ENCODE peak calls at places on chromosome X, in eight cellular contexts. P is DND-41, D is psoas muscle, W is Panc1, E is fibroblast of lung, J is suprapubic skin, C is endodermal cell, Q is A549. V is an unnamed sample.

GRCh38 chrX:13428055-13428786 is 108.4 kb upstream of the ATXN3L start:
- DNase-seq in P (peak; percentile 47), D (no peak), W (peak; percentile 64), E (peak; percentile 41), J (no peak), C (peak; percentile 61), Q (peak; percentile 86), V (peak; percentile 30)

GRCh38 chrX:95332530-95332929 is 1352.1 kb upstream of the DIAPH2 start:
- DNase-seq in P (no peak), D (no peak), W (no peak), E (no peak), J (no peak), C (peak; percentile 58), Q (no peak), V (no peak)

GRCh38 chrX:114097866-114098265 is 486.0 kb upstream of the HTR2C start:
- DNase-seq in P (no peak), D (no peak), W (no peak), E (no peak), J (no peak), C (no peak), Q (no peak), V (no peak)

GRCh38 chrX:136689441-136689840 is 41.5 kb downstream of the CD40LG start:
- DNase-seq in P (peak; percentile 43), D (no peak), W (no peak), E (no peak), J (no peak), C (peak; percentile 52), Q (no peak), V (no peak)

GRCh38 chrX:46690818-46691217 is 68.1 kb downstream of the SLC9A7 start:
- DNase-seq in P (no peak), D (no peak), W (no peak), E (no peak), J (no peak), C (no peak), Q (no peak), V (no peak)

GRCh38 chrX:130799393-130799792 is 103.6 kb downstream of the ENOX2 start:
- DNase-seq in P (no peak), D (no peak), W (no peak), E (no peak), J (no peak), C (no peak), Q (no peak), V (no peak)

GRCh38 chrX:150155396-150156048 is 207.6 kb upstream of the MAMLD1 start:
- DNase-seq in P (no peak), D (peak; percentile 31), W (no peak), E (peak; percentile 71), J (no peak), C (peak; percentile 13), Q (peak; percentile 58), V (peak; percentile 10)

GRCh38 chrX:20654596-20655106 is 387.9 kb upstream of the RPS6KA3 start:
- DNase-seq in P (no peak), D (no peak), W (no peak), E (no peak), J (no peak), C (no peak), Q (no peak), V (no peak)

GRCh38 chrX:134572816-134573682 is 85.2 kb downstream of the PLAC1 start:
- DNase-seq in P (no peak), D (no peak), W (peak; percentile 77), E (no peak), J (no peak), C (no peak), Q (peak; percentile 80), V (no peak)

GRCh38 chrX:30637874-30638793 is 15.1 kb upstream of the GK start:
- DNase-seq in P (no peak), D (no peak), W (no peak), E (no peak), J (no peak), C (no peak), Q (no peak), V (no peak)

DNA sequence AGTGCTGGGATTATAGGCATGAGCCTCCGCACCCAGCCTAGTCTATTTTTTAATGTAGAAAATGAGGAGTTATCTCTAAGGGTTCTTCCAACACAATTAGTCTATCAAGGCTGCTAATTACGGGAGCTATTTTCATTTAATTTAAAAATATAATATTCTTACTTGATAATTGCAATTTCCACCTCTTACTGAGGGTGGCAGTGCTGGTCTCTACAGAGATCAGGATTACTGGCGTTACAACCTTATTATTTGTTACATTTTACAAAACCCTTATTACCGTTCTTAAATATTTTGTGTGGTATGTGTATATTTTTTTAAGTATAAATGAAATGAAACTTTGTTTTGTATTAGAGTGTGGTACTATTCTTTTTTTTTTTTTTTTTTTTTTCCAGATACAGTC is 17.6 kb upstream of the GK start:
- DNase-seq in P (no peak), D (no peak), W (no peak), E (peak; percentile 42), J (no peak), C (no peak), Q (no peak), V (no peak)
- TF ChIP-seq CTCF in P (peak; percentile 38), D (no peak), W (peak; percentile 55), E (peak; percentile 48), J (no peak), C (peak; percentile 75), Q (peak; percentile 40), V (peak; percentile 46)

DNA sequence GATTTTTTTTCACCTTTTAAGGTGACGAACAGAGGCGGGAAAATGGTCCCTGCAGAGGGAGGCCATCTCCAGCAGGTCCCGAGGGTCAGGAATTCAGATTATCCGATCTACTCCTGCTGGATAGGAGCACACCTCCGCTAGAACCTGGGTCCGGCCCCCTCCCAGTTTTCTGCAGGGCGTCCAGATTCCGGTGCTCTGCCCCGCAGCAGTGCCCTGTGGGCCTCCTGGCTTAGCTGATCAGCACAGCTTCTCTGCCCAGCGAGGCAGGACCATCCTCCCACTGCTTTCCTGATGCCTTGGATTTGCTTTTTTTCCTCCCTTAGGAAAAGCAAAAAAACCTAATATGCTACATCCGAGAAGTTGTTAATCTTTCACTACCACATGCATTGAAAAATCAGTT is 2.3 kb downstream of the TBL1X start:
- DNase-seq in P (no peak), D (no peak), W (no peak), E (peak; percentile 8), J (no peak), C (no peak), Q (no peak), V (no peak)
- H3K4me3 ChIP-seq in P (no peak overlapping the region), D (no peak overlapping the region), W (no peak overlapping the region), E (peak overlapping the region; percentile 31), J (no peak overlapping the region), C (peak overlapping the region; percentile 74), Q (no peak overlapping the region), V (peak overlapping the region; percentile 66)

GRCh38 chrX:69062493-69062892 is 102.8 kb downstream of the PJA1 start:
- DNase-seq in P (no peak), D (no peak), W (no peak), E (no peak), J (peak; percentile 16), C (no peak), Q (no peak), V (no peak)

GRCh38 chrX:69063486-69063885 is 101.8 kb downstream of the PJA1 start:
- DNase-seq in P (no peak), D (no peak), W (no peak), E (no peak), J (peak; percentile 17), C (peak; percentile 17), Q (no peak), V (no peak)

GRCh38 chrX:69066021-69066757 is 99.1 kb downstream of the PJA1 start:
- DNase-seq in P (no peak), D (no peak), W (no peak), E (no peak), J (peak; percentile 35), C (peak; percentile 27), Q (no peak), V (no peak)

GRCh38 chrX:69065451-69065850 is 99.8 kb downstream of the PJA1 start:
- DNase-seq in P (no peak), D (no peak), W (no peak), E (no peak), J (peak; percentile 34), C (peak; percentile 33), Q (peak; percentile 6), V (no peak)

DNA sequence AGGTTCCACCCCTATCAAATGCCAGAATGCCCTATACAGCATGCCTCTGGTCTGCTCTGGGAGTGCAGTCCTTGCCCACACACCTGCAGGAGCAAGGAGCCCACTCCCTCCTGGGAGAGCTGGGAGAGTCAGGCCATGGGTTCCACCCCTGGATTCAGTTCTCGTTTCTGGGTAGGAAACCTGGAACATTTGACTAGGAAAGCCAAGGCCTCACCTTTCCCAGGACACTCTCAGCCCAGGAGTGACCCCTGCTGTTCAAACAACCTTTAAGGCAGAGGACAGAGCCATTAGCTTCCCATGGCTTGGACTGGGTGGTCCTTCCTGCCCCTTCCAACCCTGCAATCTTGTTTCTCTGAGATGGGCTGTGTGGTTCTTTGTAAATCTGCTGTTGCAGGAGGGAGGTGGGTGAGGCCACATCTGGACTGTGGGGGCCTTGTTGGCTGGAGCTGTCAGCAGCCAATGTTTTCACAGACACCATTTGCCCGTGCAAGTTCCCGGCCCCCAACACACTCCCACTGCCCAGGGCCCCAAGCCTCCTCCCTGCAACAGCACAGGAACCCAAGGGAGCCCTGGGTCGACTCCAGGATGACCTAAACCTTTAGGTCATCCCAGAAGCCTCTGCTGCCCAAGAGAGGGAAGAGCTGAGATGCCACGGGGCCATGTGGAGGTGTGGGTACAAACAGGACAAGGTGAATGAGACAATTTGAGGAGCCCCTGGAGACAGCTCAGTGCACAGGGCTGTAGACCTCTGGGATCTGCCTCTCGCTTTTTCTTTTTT is 104.4 kb downstream of the PJA1 start:
- DNase-seq in P (no peak), D (no peak), W (no peak), E (peak; percentile 58), J (peak; percentile 34), C (peak; percentile 81), Q (peak; percentile 23), V (no peak)
- TF ChIP-seq CTCF in P (no peak), D (peak; percentile 29), W (no peak), E (peak; percentile 51), J (no peak), C (peak; percentile 61), Q (no peak), V (peak; percentile 52)

GRCh38 chrX:145821291-145821897 is 3.8 kb downstream of the SLITRK2 start:
- DNase-seq in P (no peak), D (no peak), W (no peak), E (peak; percentile 45), J (peak; percentile 63), C (peak; percentile 91), Q (no peak), V (no peak)
- H3K4me3 ChIP-seq in P (no peak overlapping the region), D (no peak overlapping the region), W (no peak overlapping the region), E (no peak overlapping the region), J (peak overlapping the region; percentile 5), C (no peak overlapping the region), Q (no peak overlapping the region), V (no peak overlapping the region)

GRCh38 chrX:109475174-109475891 is 6.6 kb downstream of the GUCY2F start:
- DNase-seq in P (no peak), D (no peak), W (peak; percentile 7), E (peak; percentile 51), J (no peak), C (peak; percentile 93), Q (peak; percentile 54), V (peak; percentile 2)
- TF ChIP-seq CTCF in P (peak; percentile 30), D (peak; percentile 50), W (peak; percentile 73), E (peak; percentile 56), J (peak; percentile 41), C (peak; percentile 90), Q (peak; percentile 50), V (peak; percentile 60)